ENCODE peak calls at places on chromosome 21, in nine cellular contexts. Q, E, C, I, T, S, K, F and V are unnamed samples.

GRCh38 chr21:20661745-20662470 is 336.3 kb upstream of the NCAM2 start:
- DNase-seq in I (no peak), T (no peak), Q (no peak), E (no peak), C (no peak), S (no peak), F (no peak), K (peak), V (no peak)

GRCh38 chr21:24729568-24729967 is 877.7 kb downstream of the MRPL39 start:
- DNase-seq in Q (no peak), I (no peak), K (no peak), S (peak), C (no peak), F (no peak), E (no peak), T (peak), V (no peak)

GRCh38 chr21:41441546-41441945 is 15.5 kb downstream of the MX1 start:
- DNase-seq in Q (no peak), F (no peak), T (no peak), E (no peak), I (no peak), C (no peak), S (no peak), K (no peak), V (no peak)

GRCh38 chr21:35394049-35394448 is 344.9 kb upstream of the RUNX1 start:
- DNase-seq in F (no peak), I (no peak), C (no peak), Q (no peak), S (no peak), K (no peak), T (no peak), E (no peak), V (no peak)

GRCh38 chr21:34642211-34643075 is 26.4 kb upstream of the CLIC6 start:
- DNase-seq in C (peak), S (peak), F (no peak), I (no peak), T (peak), Q (no peak), E (no peak), K (no peak), V (peak)

GRCh38 chr21:28781602-28782274 is 210.9 kb downstream of the LTN1 start:
- DNase-seq in S (no peak), Q (no peak), E (no peak), I (no peak), T (no peak), K (no peak), C (no peak), F (no peak), V (no peak)

GRCh38 chr21:18550361-18550760 is 146.8 kb upstream of the TMPRSS15 start:
- DNase-seq in C (no peak), T (no peak), F (no peak), E (no peak), K (no peak), I (no peak), Q (no peak), S (no peak), V (no peak)

GRCh38 chr21:42520628-42521253 is 7.1 kb downstream of the SLC37A1 start:
- DNase-seq in K (peak), I (no peak), C (no peak), F (no peak), E (no peak), Q (no peak), S (no peak), T (no peak), V (no peak)

GRCh38 chr21:17491716-17492414 is 21.0 kb upstream of the CXADR start:
- DNase-seq in C (peak), K (peak), F (peak), I (no peak), E (peak), S (peak), Q (peak), T (peak), V (no peak)

GRCh38 chr21:42570841-42571387 is 57.3 kb downstream of the SLC37A1 start:
- DNase-seq in S (no peak), I (peak), C (no peak), Q (peak), E (no peak), F (no peak), K (peak), T (no peak), V (no peak)

GRCh38 chr21:33228455-33228854 is 1.3 kb upstream of the IFNAR2 start:
- DNase-seq in E (no peak), C (no peak), Q (no peak), I (no peak), K (no peak), T (no peak), F (no peak), S (no peak), V (no peak)

GRCh38 chr21:33231526-33231925 is 1.8 kb downstream of the IFNAR2 start:
- DNase-seq in C (no peak), K (no peak), F (no peak), S (no peak), I (no peak), T (no peak), E (no peak), Q (no peak), V (no peak)

GRCh38 chr21:33229776-33230517 is at the start of gene IFNAR2:
- DNase-seq in S (peak), C (no peak), Q (peak), F (peak), T (no peak), K (peak), E (peak), I (peak), V (no peak)

GRCh38 chr21:33230518-33231324 is 983 bp downstream of the IFNAR2 start:
- DNase-seq in Q (peak), S (peak), I (no peak), C (no peak), T (peak), E (no peak), F (peak), K (peak), V (no peak)

DNA sequence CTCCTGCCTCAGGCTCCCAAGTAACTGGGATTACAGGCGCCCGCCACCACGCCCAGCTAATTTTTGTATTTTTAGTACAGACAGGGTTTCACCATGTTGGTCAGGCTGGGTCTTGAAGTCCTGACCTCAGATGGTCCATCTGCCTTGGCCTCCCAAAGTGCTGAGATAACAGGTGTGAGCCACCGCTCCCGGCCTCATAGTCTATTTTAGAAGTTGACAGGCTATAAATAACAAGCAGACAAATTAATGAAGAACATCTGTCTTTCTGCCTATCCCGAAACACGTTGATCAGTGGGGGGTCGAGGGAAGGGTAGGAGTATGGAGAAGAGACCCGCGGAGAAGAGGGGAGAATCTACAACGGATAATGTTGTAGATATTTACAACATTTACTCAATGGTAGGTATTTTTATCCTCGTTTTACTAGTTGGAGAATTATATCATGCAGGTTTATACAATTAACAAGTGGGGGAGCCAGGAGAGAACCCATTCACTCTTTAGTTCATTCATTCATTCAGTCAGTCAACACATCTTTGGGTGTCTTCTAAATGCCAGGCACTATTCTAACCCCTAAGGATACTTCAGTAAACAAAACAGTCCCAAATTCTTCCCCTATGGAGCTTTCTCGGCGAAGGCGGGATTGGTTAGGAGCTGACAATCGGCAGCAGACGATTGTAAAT is 501 bp upstream of the IFNAR2 start:
- DNase-seq in S (no peak), E (no peak), F (no peak), I (no peak), T (no peak), Q (no peak), K (no peak), C (no peak), V (no peak)
- H3K27ac ChIP-seq in S (no peak), E (peak), F (no peak), I (peak), T (no peak), Q (peak), K (no peak), C (no peak), V (peak)

GRCh38 chr21:45874716-45875415 is 106.7 kb upstream of the COL6A1 start:
- DNase-seq in E (no peak), K (no peak), T (peak), S (peak), C (peak), Q (peak), F (no peak), I (no peak), V (no peak)
- H3K27ac ChIP-seq in E (no peak), K (no peak), T (peak), S (peak), C (peak), Q (no peak), F (no peak), I (no peak), V (no peak)

DNA sequence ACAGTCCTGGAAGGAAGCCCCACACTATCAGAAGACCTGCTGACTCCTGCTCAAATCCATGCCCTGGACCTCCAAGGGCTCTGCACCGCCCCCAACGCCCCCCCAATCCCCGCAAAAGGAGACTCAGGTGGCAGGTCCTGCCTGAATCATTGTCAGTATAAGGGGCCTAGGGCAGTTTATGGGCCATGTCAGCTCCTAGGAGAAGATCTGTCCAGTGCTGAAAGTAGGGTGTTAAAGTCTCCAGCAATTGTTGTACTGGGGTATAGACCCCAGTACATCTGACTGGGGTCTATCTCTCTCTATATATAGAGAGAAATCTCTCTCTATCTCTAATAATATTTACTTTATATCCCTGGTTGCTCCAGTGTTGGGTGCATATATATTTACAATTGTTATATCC is 12.1 kb upstream of the OLIG2 start:
- DNase-seq in C (no peak), F (no peak), I (no peak), S (no peak), K (no peak), T (no peak), Q (no peak), E (no peak), V (no peak)
- H3K27ac ChIP-seq in C (no peak), F (no peak), I (no peak), S (no peak), K (no peak), T (no peak), Q (no peak), E (no peak), V (no peak)

DNA sequence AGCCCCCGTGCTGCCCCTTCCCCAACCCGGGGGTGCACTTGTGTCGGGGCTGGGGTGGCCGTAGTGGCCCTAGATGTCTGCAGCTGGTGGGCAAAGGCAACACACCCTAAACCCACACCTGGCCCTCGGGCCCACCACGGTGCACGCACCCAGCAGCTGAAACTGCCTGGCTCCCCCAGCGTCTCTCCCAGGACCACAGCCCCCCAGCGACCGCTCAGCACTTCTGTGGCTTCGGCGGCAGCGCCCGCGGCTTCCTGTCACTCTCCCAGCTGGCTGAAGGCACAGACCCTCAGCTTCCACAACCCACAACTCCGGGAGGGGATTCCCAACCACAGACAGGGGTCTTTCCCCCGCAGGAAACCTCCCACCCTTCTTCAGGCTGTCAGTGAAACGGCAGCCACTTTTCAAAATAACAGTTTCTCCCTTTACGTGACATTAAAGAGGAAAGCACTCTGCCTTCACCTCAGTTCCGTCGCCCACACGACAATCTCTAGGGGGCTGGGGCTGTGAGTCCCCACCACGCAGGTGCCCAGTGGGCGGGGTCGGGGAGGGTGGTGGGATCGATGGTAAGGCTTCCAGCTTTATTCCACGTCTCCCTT is 40.7 kb upstream of the COL6A2 start:
- DNase-seq in I (no peak), T (no peak), S (no peak), E (no peak), F (no peak), Q (no peak), C (no peak), K (no peak), V (peak)
- H3K27ac ChIP-seq in I (no peak), T (peak), S (peak), E (peak), F (peak), Q (peak), C (no peak), K (no peak), V (peak)